ENCODE peak calls at places on chromosome 7, in nine cellular contexts. One of them, this sample, is unnamed.

GRCh38 chr7:31986878-31987518 is 83.2 kb downstream of the PDE1C start:
- DNase-seq in GM06990: no peak
- DNase-seq in fibroblast of villous mesenchyme: peak; percentile 34
- DNase-seq in psoas muscle: no peak
- DNase-seq in A549: no peak
- DNase-seq in BE2C: no peak
- DNase-seq in Peyer's patch: no peak
- DNase-seq in stomach: no peak
- DNase-seq in GM13977: no peak
- DNase-seq in this sample: no peak

GRCh38 chr7:42107484-42107883 is 129.5 kb downstream of the GLI3 start:
- DNase-seq in GM06990: no peak
- DNase-seq in fibroblast of villous mesenchyme: no peak
- DNase-seq in psoas muscle: no peak
- DNase-seq in A549: no peak
- DNase-seq in BE2C: no peak
- DNase-seq in Peyer's patch: no peak
- DNase-seq in stomach: no peak
- DNase-seq in GM13977: no peak
- DNase-seq in this sample: peak; percentile 38

GRCh38 chr7:157565201-157565626 is 228.4 kb downstream of the DNAJB6 start:
- DNase-seq in GM06990: no peak
- DNase-seq in fibroblast of villous mesenchyme: no peak
- DNase-seq in psoas muscle: no peak
- DNase-seq in A549: no peak
- DNase-seq in BE2C: no peak
- DNase-seq in Peyer's patch: no peak
- DNase-seq in stomach: no peak
- DNase-seq in GM13977: no peak
- DNase-seq in this sample: no peak

GRCh38 chr7:158468225-158468624 is 119.4 kb downstream of the PTPRN2 start:
- DNase-seq in GM06990: no peak
- DNase-seq in fibroblast of villous mesenchyme: no peak
- DNase-seq in psoas muscle: no peak
- DNase-seq in A549: no peak
- DNase-seq in BE2C: no peak
- DNase-seq in Peyer's patch: no peak
- DNase-seq in stomach: no peak
- DNase-seq in GM13977: no peak
- DNase-seq in this sample: no peak

GRCh38 chr7:111098011-111098925 is 7.3 kb downstream of the LRRN3 start:
- DNase-seq in GM06990: no peak
- DNase-seq in fibroblast of villous mesenchyme: no peak
- DNase-seq in psoas muscle: no peak
- DNase-seq in A549: no peak
- DNase-seq in BE2C: peak; percentile 61
- DNase-seq in Peyer's patch: peak; percentile 71
- DNase-seq in stomach: no peak
- DNase-seq in GM13977: no peak
- DNase-seq in this sample: peak; percentile 26

GRCh38 chr7:55571534-55572377 is 546 bp downstream of the VOPP1 start:
- DNase-seq in GM06990: peak; percentile 83
- DNase-seq in fibroblast of villous mesenchyme: peak; percentile 60
- DNase-seq in psoas muscle: peak; percentile 68
- DNase-seq in A549: peak; percentile 71
- DNase-seq in BE2C: peak; percentile 54
- DNase-seq in Peyer's patch: peak; percentile 87
- DNase-seq in stomach: peak; percentile 71
- DNase-seq in GM13977: peak; percentile 70
- DNase-seq in this sample: peak; percentile 71

GRCh38 chr7:125934539-125934938 is 1004.9 kb upstream of the POT1 start:
- DNase-seq in GM06990: no peak
- DNase-seq in fibroblast of villous mesenchyme: no peak
- DNase-seq in psoas muscle: no peak
- DNase-seq in A549: no peak
- DNase-seq in BE2C: no peak
- DNase-seq in Peyer's patch: no peak
- DNase-seq in stomach: no peak
- DNase-seq in GM13977: no peak
- DNase-seq in this sample: no peak

GRCh38 chr7:159370-160270 is 32.8 kb upstream of the FAM20C start:
- DNase-seq in GM06990: no peak
- DNase-seq in fibroblast of villous mesenchyme: no peak
- DNase-seq in psoas muscle: no peak
- DNase-seq in A549: no peak
- DNase-seq in BE2C: no peak
- DNase-seq in Peyer's patch: no peak
- DNase-seq in stomach: no peak
- DNase-seq in GM13977: no peak
- DNase-seq in this sample: no peak

GRCh38 chr7:111672901-111673300 is 110.6 kb upstream of the IMMP2L start:
- DNase-seq in GM06990: no peak
- DNase-seq in fibroblast of villous mesenchyme: no peak
- DNase-seq in psoas muscle: no peak
- DNase-seq in A549: no peak
- DNase-seq in BE2C: no peak
- DNase-seq in Peyer's patch: no peak
- DNase-seq in stomach: no peak
- DNase-seq in GM13977: no peak
- DNase-seq in this sample: no peak

GRCh38 chr7:133602291-133602690 is 349.4 kb downstream of the EXOC4 start:
- DNase-seq in GM06990: no peak
- DNase-seq in fibroblast of villous mesenchyme: no peak
- DNase-seq in psoas muscle: no peak
- DNase-seq in A549: no peak
- DNase-seq in BE2C: no peak
- DNase-seq in Peyer's patch: no peak
- DNase-seq in stomach: no peak
- DNase-seq in GM13977: no peak
- DNase-seq in this sample: no peak

GRCh38 chr7:151540146-151540545 is 20.5 kb upstream of the RHEB start:
- DNase-seq in GM06990: no peak
- DNase-seq in fibroblast of villous mesenchyme: no peak
- DNase-seq in psoas muscle: no peak
- DNase-seq in A549: no peak
- DNase-seq in BE2C: no peak
- DNase-seq in Peyer's patch: no peak
- DNase-seq in stomach: no peak
- DNase-seq in GM13977: no peak
- DNase-seq in this sample: no peak

GRCh38 chr7:54252256-54253035 is 289.7 kb upstream of the VSTM2A start:
- DNase-seq in GM06990: no peak
- DNase-seq in fibroblast of villous mesenchyme: peak; percentile 8
- DNase-seq in psoas muscle: no peak
- DNase-seq in A549: no peak
- DNase-seq in BE2C: no peak
- DNase-seq in Peyer's patch: no peak
- DNase-seq in stomach: no peak
- DNase-seq in GM13977: no peak
- DNase-seq in this sample: no peak

GRCh38 chr7:80453699-80454340 is 58.0 kb downstream of the GNAT3 start:
- DNase-seq in GM06990: no peak
- DNase-seq in fibroblast of villous mesenchyme: peak; percentile 46
- DNase-seq in psoas muscle: no peak
- DNase-seq in A549: peak; percentile 10
- DNase-seq in BE2C: peak; percentile 29
- DNase-seq in Peyer's patch: no peak
- DNase-seq in stomach: no peak
- DNase-seq in GM13977: peak; percentile 7
- DNase-seq in this sample: no peak

GRCh38 chr7:55245271-55245723 is 119.8 kb upstream of the LANCL2 start:
- DNase-seq in GM06990: no peak
- DNase-seq in fibroblast of villous mesenchyme: peak; percentile 66
- DNase-seq in psoas muscle: no peak
- DNase-seq in A549: no peak
- DNase-seq in BE2C: no peak
- DNase-seq in Peyer's patch: no peak
- DNase-seq in stomach: no peak
- DNase-seq in GM13977: no peak
- DNase-seq in this sample: no peak

GRCh38 chr7:136940122-136940521 is 71.7 kb downstream of the CHRM2 start:
- DNase-seq in GM06990: no peak
- DNase-seq in fibroblast of villous mesenchyme: no peak
- DNase-seq in psoas muscle: no peak
- DNase-seq in A549: no peak
- DNase-seq in BE2C: no peak
- DNase-seq in Peyer's patch: no peak
- DNase-seq in stomach: no peak
- DNase-seq in GM13977: no peak
- DNase-seq in this sample: no peak

DNA sequence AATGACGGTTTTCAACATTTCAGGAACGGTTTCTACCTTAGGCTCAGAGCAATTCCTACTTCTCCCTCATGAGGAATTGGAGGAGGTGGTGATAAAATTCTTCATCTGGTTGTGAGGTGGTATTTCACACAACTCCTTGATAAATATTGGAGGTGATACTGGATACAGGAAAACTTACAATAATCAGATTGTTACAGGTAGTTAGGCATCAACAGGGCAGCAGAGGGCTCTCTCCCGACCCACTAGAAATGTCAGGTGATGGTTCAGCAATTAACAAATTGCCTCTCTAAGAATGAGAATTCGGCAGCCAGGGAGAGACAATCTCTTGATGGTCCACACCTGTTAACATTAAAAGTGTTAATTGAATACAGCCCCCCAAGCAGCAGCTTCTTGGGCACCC is 22.6 kb downstream of the ZNF786 start:
- DNase-seq in GM06990: no peak
- DNase-seq in fibroblast of villous mesenchyme: no peak
- DNase-seq in psoas muscle: no peak
- DNase-seq in A549: no peak
- DNase-seq in BE2C: no peak
- DNase-seq in Peyer's patch: no peak
- DNase-seq in stomach: no peak
- DNase-seq in GM13977: no peak
- DNase-seq in this sample: no peak
- TF ChIP-seq CTCF in GM06990: peak; percentile 16
- TF ChIP-seq CTCF in fibroblast of villous mesenchyme: no peak
- TF ChIP-seq CTCF in psoas muscle: no peak
- TF ChIP-seq CTCF in A549: peak; percentile 11
- TF ChIP-seq CTCF in BE2C: no peak
- TF ChIP-seq CTCF in Peyer's patch: no peak
- TF ChIP-seq CTCF in stomach: no peak
- TF ChIP-seq CTCF in GM13977: peak; percentile 24
- TF ChIP-seq CTCF in this sample: no peak

GRCh38 chr7:135501402-135501801 is 8.5 kb downstream of the CNOT4 start:
- DNase-seq in GM06990: no peak
- DNase-seq in fibroblast of villous mesenchyme: no peak
- DNase-seq in psoas muscle: no peak
- DNase-seq in A549: no peak
- DNase-seq in BE2C: no peak
- DNase-seq in Peyer's patch: no peak
- DNase-seq in stomach: no peak
- DNase-seq in GM13977: no peak
- DNase-seq in this sample: no peak
- TF ChIP-seq CTCF in GM06990: no peak
- TF ChIP-seq CTCF in fibroblast of villous mesenchyme: no peak
- TF ChIP-seq CTCF in psoas muscle: no peak
- TF ChIP-seq CTCF in A549: no peak
- TF ChIP-seq CTCF in BE2C: no peak
- TF ChIP-seq CTCF in Peyer's patch: no peak
- TF ChIP-seq CTCF in stomach: no peak
- TF ChIP-seq CTCF in GM13977: no peak
- TF ChIP-seq CTCF in this sample: no peak

GRCh38 chr7:82501256-82501815 is 57.8 kb upstream of the CACNA2D1 start:
- DNase-seq in GM06990: no peak
- DNase-seq in fibroblast of villous mesenchyme: no peak
- DNase-seq in psoas muscle: no peak
- DNase-seq in A549: no peak
- DNase-seq in BE2C: no peak
- DNase-seq in Peyer's patch: no peak
- DNase-seq in stomach: no peak
- DNase-seq in GM13977: no peak
- DNase-seq in this sample: no peak

GRCh38 chr7:82507976-82508677 is 64.5 kb upstream of the CACNA2D1 start:
- DNase-seq in GM06990: no peak
- DNase-seq in fibroblast of villous mesenchyme: no peak
- DNase-seq in psoas muscle: no peak
- DNase-seq in A549: no peak
- DNase-seq in BE2C: no peak
- DNase-seq in Peyer's patch: peak; percentile 48
- DNase-seq in stomach: peak; percentile 47
- DNase-seq in GM13977: no peak
- DNase-seq in this sample: no peak

GRCh38 chr7:82506702-82507101 is 63.1 kb upstream of the CACNA2D1 start:
- DNase-seq in GM06990: no peak
- DNase-seq in fibroblast of villous mesenchyme: peak; percentile 42
- DNase-seq in psoas muscle: peak; percentile 39
- DNase-seq in A549: no peak
- DNase-seq in BE2C: peak; percentile 38
- DNase-seq in Peyer's patch: no peak
- DNase-seq in stomach: peak; percentile 50
- DNase-seq in GM13977: no peak
- DNase-seq in this sample: peak; percentile 5

GRCh38 chr7:82507365-82507975 is 63.9 kb upstream of the CACNA2D1 start:
- DNase-seq in GM06990: no peak
- DNase-seq in fibroblast of villous mesenchyme: no peak
- DNase-seq in psoas muscle: no peak
- DNase-seq in A549: no peak
- DNase-seq in BE2C: no peak
- DNase-seq in Peyer's patch: no peak
- DNase-seq in stomach: no peak
- DNase-seq in GM13977: no peak
- DNase-seq in this sample: no peak

GRCh38 chr7:82506208-82506607 is 62.6 kb upstream of the CACNA2D1 start:
- DNase-seq in GM06990: no peak
- DNase-seq in fibroblast of villous mesenchyme: peak; percentile 16
- DNase-seq in psoas muscle: no peak
- DNase-seq in A549: no peak
- DNase-seq in BE2C: no peak
- DNase-seq in Peyer's patch: no peak
- DNase-seq in stomach: no peak
- DNase-seq in GM13977: no peak
- DNase-seq in this sample: no peak
- TF ChIP-seq CTCF in GM06990: no peak
- TF ChIP-seq CTCF in fibroblast of villous mesenchyme: peak; percentile 6
- TF ChIP-seq CTCF in psoas muscle: no peak
- TF ChIP-seq CTCF in A549: no peak
- TF ChIP-seq CTCF in BE2C: no peak
- TF ChIP-seq CTCF in Peyer's patch: no peak
- TF ChIP-seq CTCF in stomach: no peak
- TF ChIP-seq CTCF in GM13977: no peak
- TF ChIP-seq CTCF in this sample: no peak

DNA sequence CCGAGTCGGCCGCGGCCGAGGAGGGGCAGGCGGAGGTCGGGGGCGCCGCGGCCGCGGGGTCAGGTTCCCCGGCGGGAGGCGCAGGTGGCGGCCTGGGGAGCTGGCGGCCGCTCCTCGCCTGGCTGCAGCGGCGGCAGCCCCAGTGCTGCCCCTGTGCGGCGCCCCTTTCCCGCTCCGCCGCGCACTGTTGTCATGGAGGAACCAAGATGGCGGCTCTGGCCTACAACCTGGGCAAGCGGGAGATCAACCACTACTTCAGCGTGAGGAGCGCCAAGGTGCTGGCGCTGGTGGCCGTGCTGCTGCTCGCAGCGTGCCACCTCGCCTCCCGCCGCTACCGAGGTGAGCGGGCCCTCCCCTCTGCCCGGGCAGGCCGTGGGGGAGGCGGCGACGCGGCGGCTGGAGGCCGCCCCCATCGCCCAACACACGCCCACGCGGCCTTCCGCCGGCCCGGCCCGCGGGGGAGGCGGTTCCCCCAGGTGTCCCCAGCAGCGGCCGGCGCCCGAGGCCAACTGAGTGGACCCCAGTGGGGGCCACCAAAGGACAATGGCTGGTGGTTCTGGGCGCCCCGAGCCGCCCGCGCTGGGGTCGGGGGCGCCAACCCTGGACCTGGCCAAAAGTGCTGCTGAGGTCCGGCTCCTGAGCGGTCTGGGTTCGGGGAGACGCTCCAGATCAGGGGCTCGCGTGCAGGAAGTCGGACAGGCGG is 421 bp downstream of the CASD1 start:
- DNase-seq in GM06990: peak; percentile 86
- DNase-seq in fibroblast of villous mesenchyme: peak; percentile 62
- DNase-seq in psoas muscle: peak; percentile 63
- DNase-seq in A549: peak; percentile 74
- DNase-seq in BE2C: peak; percentile 77
- DNase-seq in Peyer's patch: peak; percentile 85
- DNase-seq in stomach: peak; percentile 72
- DNase-seq in GM13977: peak; percentile 92
- DNase-seq in this sample: peak; percentile 77
- TF ChIP-seq CTCF in GM06990: peak; percentile 23
- TF ChIP-seq CTCF in fibroblast of villous mesenchyme: peak; percentile 33
- TF ChIP-seq CTCF in psoas muscle: peak; percentile 40
- TF ChIP-seq CTCF in A549: peak; percentile 46
- TF ChIP-seq CTCF in BE2C: peak; percentile 33
- TF ChIP-seq CTCF in Peyer's patch: peak; percentile 20
- TF ChIP-seq CTCF in stomach: no peak
- TF ChIP-seq CTCF in GM13977: peak; percentile 52
- TF ChIP-seq CTCF in this sample: no peak

This sample was measured in nephron progenitor cell.